ENCODE peak calls at places on chromosome 1, in eight cellular contexts. N, Y, I, V, T, K, E and X are unnamed samples.

GRCh38 chr1:167713330-167714081 is 8.3 kb upstream of the MPZL1 start:
- DNase-seq in N (peak; percentile 37), T (no peak), Y (no peak), K (peak; percentile 53), V (no peak), I (no peak), E (no peak), X (peak; percentile 36)

GRCh38 chr1:12601690-12602632 is 16.0 kb downstream of the DHRS3 start:
- DNase-seq in Y (no peak), E (peak; percentile 56), K (peak; percentile 38), T (peak; percentile 91), V (no peak), I (peak; percentile 47), N (peak; percentile 92), X (peak; percentile 90)

GRCh38 chr1:175077356-175078030 is 9.9 kb downstream of the TNN start:
- DNase-seq in E (no peak), N (no peak), V (no peak), K (no peak), Y (no peak), T (no peak), I (no peak), X (no peak)

GRCh38 chr1:203327684-203328457 is 22.6 kb downstream of the BTG2 start:
- DNase-seq in T (peak; percentile 92), E (no peak), Y (peak; percentile 68), N (peak; percentile 64), I (peak; percentile 63), K (peak; percentile 93), V (no peak), X (peak; percentile 50)

GRCh38 chr1:94612081-94612480 is 70.5 kb upstream of the F3 start:
- DNase-seq in Y (peak; percentile 47), E (no peak), K (no peak), V (no peak), I (peak; percentile 20), T (no peak), N (no peak), X (no peak)

GRCh38 chr1:22137006-22137720 is 5.7 kb downstream of the WNT4 start:
- DNase-seq in T (no peak), E (no peak), V (peak; percentile 52), K (peak; percentile 33), N (no peak), Y (no peak), I (peak; percentile 91), X (no peak)

GRCh38 chr1:13583592-13583963 is at the start of gene PDPN:
- DNase-seq in Y (no peak), T (peak; percentile 48), I (no peak), N (peak; percentile 12), V (no peak), E (no peak), K (peak; percentile 86), X (peak; percentile 59)

GRCh38 chr1:237134929-237135328 is 92.9 kb downstream of the RYR2 start:
- DNase-seq in V (no peak), N (no peak), I (no peak), E (no peak), T (no peak), Y (no peak), K (no peak), X (no peak)

GRCh38 chr1:202589190-202589680 is 121.0 kb downstream of the SYT2 start:
- DNase-seq in T (peak; percentile 94), E (peak; percentile 92), Y (peak; percentile 98), I (peak; percentile 97), N (peak; percentile 99), V (peak; percentile 97), K (no peak), X (peak; percentile 99)

GRCh38 chr1:224922404-224923164 is 6.9 kb upstream of the DNAH14 start:
- DNase-seq in E (peak; percentile 31), I (peak; percentile 39), T (peak; percentile 80), K (peak; percentile 58), V (no peak), N (peak; percentile 41), Y (peak; percentile 51), X (peak; percentile 18)

DNA sequence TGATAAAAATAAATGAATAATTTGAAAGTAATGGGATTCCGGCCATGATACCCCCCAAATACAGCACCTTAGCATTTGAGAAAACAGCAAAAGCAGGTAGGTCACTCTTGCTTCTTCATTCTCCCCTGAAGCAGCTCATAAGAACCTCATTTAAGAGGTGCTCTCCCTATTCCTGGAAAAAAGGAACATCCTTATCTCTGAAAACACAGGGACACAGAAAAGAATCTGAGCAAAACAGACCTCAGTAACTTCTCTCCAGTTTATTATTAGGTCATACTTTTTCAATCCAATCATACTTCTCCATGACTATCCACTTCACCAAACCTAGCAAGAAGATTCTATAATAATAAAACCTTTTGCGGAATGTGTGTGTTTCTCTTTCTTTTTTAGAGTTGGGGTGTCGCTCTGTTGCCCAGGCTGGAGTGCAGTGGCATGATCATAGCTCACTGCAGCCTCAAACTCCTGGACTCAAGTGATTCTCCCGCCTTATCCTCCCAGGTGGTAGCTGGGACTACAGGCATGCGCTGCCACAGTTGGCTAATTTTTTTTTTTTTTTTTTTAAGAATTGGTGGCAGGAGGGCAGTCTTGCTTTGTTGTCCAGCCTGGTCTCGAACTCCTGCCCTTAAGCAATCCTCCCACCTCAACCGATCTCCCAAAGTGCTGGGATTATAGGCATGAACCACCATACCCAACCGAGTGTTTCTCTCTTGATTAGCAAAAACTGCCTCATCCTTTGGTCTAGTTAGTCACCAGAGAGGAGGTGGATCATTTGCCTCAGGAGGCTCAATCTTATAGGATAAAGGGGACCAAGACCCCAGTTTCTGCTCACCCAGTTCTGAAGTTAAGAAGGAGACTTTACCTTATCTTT is 10.6 kb upstream of the TRIM33 start:
- DNase-seq in I (no peak), N (no peak), Y (no peak), E (no peak), K (no peak), T (no peak), V (no peak), X (no peak)
- H2AFZ ChIP-seq in I (no peak overlapping the region), N (no peak overlapping the region), Y (no peak overlapping the region), E (no peak overlapping the region), K (peak overlapping the region; percentile 47), T (no peak overlapping the region), V (no peak overlapping the region), X (no peak overlapping the region)

DNA sequence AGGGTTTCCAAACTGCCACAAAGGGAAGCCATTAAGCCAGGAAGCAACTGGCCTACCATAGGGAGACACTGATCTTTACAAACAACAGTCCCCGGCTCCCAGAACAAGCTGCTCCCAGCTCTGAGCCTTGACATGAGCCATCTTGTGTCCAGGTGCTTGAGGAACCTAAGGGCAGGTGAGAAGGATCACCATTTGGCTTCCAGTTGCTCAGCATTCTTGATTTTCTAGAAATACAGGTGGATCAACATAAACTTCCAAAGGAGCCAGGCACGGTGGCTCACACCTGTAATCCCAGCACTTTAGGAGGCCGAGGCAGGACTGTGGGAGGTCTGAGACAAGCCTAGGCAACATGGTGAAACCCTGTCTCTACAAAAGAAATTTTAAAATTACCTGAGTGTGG is 21.6 kb downstream of the ZBTB17 start:
- DNase-seq in Y (peak; percentile 37), V (no peak), N (no peak), T (peak; percentile 52), I (no peak), K (no peak), E (no peak), X (no peak)
- H3K79me2 ChIP-seq in Y (peaks cover 16% of the 10 kb centered on the region), V (peaks cover 50% of the 10 kb centered on the region), N (peaks cover 65% of the 10 kb centered on the region), T (peaks cover 80% of the 10 kb centered on the region), I (peaks cover 74% of the 10 kb centered on the region), K (peaks cover 21% of the 10 kb centered on the region), E (peaks cover 35% of the 10 kb centered on the region), X (peaks cover 82% of the 10 kb centered on the region)

DNA sequence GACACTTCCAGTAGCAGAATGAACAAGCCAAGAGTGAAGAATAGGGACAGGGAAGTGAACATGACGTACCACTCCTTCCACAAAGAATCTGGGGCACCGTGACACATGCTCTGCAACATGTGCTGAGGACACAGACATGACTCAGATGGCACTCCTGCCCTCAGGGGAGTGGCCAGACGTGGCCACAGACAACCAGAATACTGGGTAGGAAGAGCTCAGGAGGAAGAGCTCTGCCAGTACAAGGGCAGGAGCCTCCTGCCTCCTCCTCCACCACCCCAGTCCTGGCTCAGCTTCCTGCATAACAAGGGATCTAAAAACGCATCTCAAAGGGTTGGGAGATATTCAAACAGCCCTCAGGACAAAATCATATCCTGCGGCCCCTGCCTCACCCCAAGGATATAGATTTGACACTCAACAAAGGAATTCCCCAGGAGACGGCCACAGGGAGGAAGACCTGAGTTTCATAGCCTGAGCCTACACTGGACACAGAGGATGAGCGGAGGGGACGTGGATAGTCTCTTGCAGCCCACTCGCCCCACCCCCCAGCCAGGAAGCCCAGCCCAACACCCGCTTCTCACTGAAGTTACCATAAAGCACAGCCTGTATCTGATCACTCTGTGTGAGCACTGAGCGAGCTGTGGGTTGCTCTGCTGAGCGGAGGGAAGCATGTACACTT is 102.3 kb downstream of the TRABD2B start:
- DNase-seq in E (no peak), K (no peak), I (peak; percentile 90), T (no peak), Y (peak; percentile 82), V (peak; percentile 90), N (no peak), X (no peak)
- TF ChIP-seq CTCF in E (no peak), K (no peak), I (no peak), T (no peak), Y (no peak), V (no peak), N (no peak), X (no peak)

GRCh38 chr1:80401757-80402156 is 1395.2 kb upstream of the ADGRL4 start:
- DNase-seq in Y (no peak), N (no peak), E (no peak), V (no peak), T (no peak), K (no peak), I (no peak), X (no peak)

GRCh38 chr1:80403472-80403893 is 1397.0 kb upstream of the ADGRL4 start:
- DNase-seq in N (no peak), E (no peak), I (no peak), Y (no peak), K (no peak), V (no peak), T (no peak), X (no peak)

GRCh38 chr1:80402636-80403035 is 1396.1 kb upstream of the ADGRL4 start:
- DNase-seq in Y (no peak), T (peak; percentile 1), V (no peak), K (no peak), E (no peak), I (no peak), N (no peak), X (no peak)
- H2AFZ ChIP-seq in Y (no peak overlapping the region), T (no peak overlapping the region), V (no peak overlapping the region), K (peak overlapping the region; percentile 34), E (no peak overlapping the region), I (no peak overlapping the region), N (no peak overlapping the region), X (no peak overlapping the region)

DNA sequence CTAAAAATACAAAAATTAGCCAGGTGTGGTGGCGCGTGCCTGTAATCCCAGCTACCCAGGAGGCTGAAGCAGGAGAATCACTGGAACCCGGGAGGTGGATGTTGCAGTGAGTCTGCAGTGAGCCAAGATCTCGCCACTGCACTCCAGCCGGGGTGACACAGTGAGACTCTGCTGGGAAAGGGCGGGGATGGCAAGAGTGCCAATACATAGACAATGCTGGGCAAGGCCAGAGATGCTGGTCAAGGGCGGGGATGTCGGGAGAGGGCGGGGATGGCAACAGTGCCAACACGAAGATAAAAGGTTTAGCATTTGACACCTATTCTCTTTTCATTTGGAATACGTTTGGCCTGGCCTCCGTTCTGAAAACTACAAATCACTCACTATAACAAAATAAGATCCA is 11.0 kb downstream of the SSU72 start:
- DNase-seq in T (peak; percentile 43), N (no peak), I (no peak), E (no peak), K (no peak), V (no peak), Y (no peak), X (no peak)
- H3K79me2 ChIP-seq in T (peaks cover 92% of the 10 kb centered on the region), N (peaks cover 69% of the 10 kb centered on the region), I (peaks cover 90% of the 10 kb centered on the region), E (peaks cover 87% of the 10 kb centered on the region), K (peaks cover 62% of the 10 kb centered on the region), V (peaks cover 86% of the 10 kb centered on the region), Y (peaks cover 66% of the 10 kb centered on the region), X (peaks cover 88% of the 10 kb centered on the region)